ENCODE peak calls at places on chromosomes 11 and 22, in seven cellular contexts. D is HCT116, N is K562, W is GM12878, P is H1, E is HepG2, Q is SK-N-SH. G is an unnamed sample.
A peak's percentile ranks its signal among the peaks of the same experiment; 100 is the strongest.

GRCh38 chr11:63445720-63446119 is 45.2 kb downstream of the PLAAT5 start:
- DNase-seq in P (no peak), N (no peak), D (no peak), W (no peak), Q (no peak), E (no peak), G (no peak)

GRCh38 chr11:30487200-30487898 is 98.8 kb downstream of the MPPED2 start:
- DNase-seq in N (no peak), E (no peak), Q (no peak), D (no peak), W (no peak), P (no peak), G (no peak)

GRCh38 chr22:44620129-44620840 is 81.7 kb upstream of the PRR5 start:
- DNase-seq in E (peak; percentile 49), N (peak; percentile 51), D (no peak), W (no peak), Q (peak; percentile 75), P (peak; percentile 36), G (no peak)

GRCh38 chr22:45351956-45352355 is 42.2 kb downstream of the FAM118A start:
- DNase-seq in D (no peak), Q (no peak), W (no peak), N (no peak), E (no peak), P (no peak), G (no peak)

GRCh38 chr11:8691601-8692000 is 9.0 kb downstream of the RPL27A start:
- DNase-seq in W (no peak), E (no peak), D (no peak), Q (no peak), N (no peak), P (no peak), G (no peak)

GRCh38 chr11:67055812-67056211 is 835 bp upstream of the RHOD start:
- DNase-seq in W (no peak), N (no peak), E (no peak), Q (no peak), D (no peak), P (no peak), G (peak; percentile 73)

GRCh38 chr22:29216873-29217666 is 11.4 kb downstream of the EMID1 start:
- DNase-seq in N (no peak), E (peak; percentile 65), P (no peak), Q (peak; percentile 22), W (no peak), D (no peak), G (no peak)

GRCh38 chr11:69430566-69430965 is 50.9 kb upstream of the LINC01488 start:
- DNase-seq in Q (no peak), P (no peak), E (peak; percentile 37), D (no peak), N (no peak), W (no peak), G (peak; percentile 51)

GRCh38 chr11:131195801-131196517 is 174.5 kb upstream of the NTM start:
- DNase-seq in D (no peak), E (no peak), P (no peak), N (no peak), W (no peak), Q (peak; percentile 76), G (peak; percentile 44)

GRCh38 chr11:19774329-19774728 is 61.7 kb downstream of the NAV2 start:
- DNase-seq in N (no peak), Q (no peak), P (no peak), D (no peak), W (no peak), E (no peak), G (no peak)

GRCh38 chr11:68282141-68282860 is 10.5 kb upstream of the C11orf24 start:
- DNase-seq in D (no peak), N (peak; percentile 49), P (no peak), E (no peak), W (peak; percentile 92), Q (no peak), G (no peak)

GRCh38 chr11:17388609-17389204 is at the start of gene KCNJ11:
- DNase-seq in Q (no peak), P (peak; percentile 15), D (no peak), N (no peak), W (no peak), E (no peak), G (peak; percentile 24)

GRCh38 chr11:78753297-78753696 is 178.6 kb upstream of the NARS2 start:
- DNase-seq in W (no peak), E (no peak), Q (no peak), N (no peak), D (no peak), P (no peak), G (no peak)

GRCh38 chr22:40329021-40329456 is 17.3 kb upstream of the ADSL start:
- DNase-seq in Q (no peak), N (peak; percentile 83), W (no peak), P (no peak), E (no peak), D (no peak), G (no peak)

GRCh38 chr22:17928391-17928790 is 96.0 kb downstream of the MICAL3 start:
- DNase-seq in E (no peak), N (no peak), P (no peak), W (no peak), D (no peak), Q (no peak), G (no peak)

GRCh38 chr11:122814401-122814800 is 23.9 kb upstream of the CRTAM start:
- DNase-seq in N (peak; percentile 2), P (no peak), Q (peak; percentile 30), D (no peak), E (peak; percentile 5), W (no peak), G (peak; percentile 41)
- TF ChIP-seq JUND in N (no peak), P (no peak), Q (no peak), D (no peak), E (no peak), W (no peak), G (no peak)

DNA sequence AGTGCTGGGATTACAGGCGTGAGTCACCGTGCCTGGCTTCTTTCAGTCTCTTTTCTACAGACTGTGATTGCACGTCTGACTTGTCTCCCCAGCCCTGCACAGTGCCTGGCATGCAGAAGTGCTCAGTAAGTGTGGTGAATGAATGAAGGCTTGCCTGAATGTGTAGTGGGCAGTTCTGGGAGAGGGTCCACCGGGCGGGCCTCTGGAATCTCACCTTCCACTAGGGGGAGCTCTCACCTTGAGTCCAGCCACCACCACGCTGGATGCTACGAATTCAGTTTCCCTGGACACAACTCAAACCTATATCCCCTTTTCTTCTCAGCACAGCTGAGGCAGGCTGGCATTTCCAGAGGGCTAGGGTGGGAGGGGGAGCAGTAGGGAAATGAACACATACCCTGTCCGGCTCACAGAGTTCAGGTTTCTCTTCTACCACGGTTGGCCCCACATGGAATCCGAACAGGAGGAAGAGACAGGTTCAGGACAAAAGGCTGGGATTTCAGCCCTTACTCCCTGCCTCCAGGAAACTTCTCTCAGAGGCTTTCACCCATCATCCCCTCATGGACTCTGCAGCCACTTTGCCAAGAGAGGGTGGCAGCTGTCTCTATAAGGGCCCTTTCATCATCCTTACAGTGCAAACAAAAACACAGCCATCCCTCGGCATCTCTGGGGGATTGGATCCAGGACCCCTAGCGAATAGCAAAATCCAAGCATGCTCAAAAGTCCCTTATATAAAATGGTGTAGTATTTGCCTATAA is 86.8 kb downstream of the NECTIN1 start:
- DNase-seq in Q (peak; percentile 50), E (peak; percentile 40), W (no peak), P (no peak), D (peak; percentile 4), N (peak; percentile 48), G (peak; percentile 52)
- TF ChIP-seq JUND in Q (no peak), E (no peak), W (no peak), P (no peak), D (no peak), N (no peak), G (no peak)

DNA sequence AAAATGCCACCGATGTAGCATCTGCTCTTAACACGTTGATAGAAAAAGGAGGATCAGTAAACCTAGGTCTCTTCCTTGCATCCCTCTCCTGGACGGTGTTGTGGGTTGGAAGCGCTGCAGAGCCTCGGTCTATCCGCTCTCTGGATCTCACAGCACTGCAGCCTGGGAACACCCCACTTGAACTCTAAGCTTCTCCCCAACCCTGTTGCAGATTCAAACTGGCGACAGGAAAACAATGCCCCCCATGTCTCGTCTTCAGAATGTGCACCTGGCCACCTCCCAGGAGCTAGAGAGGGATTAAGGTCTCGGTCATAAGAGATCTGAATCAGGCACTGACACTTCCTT is 458 bp downstream of the TMEM218 start:
- DNase-seq in W (no peak), Q (peak; percentile 46), P (no peak), E (peak; percentile 21), D (no peak), N (peak; percentile 37), G (peak; percentile 41)
- TF ChIP-seq JUND in W (no peak), Q (no peak), P (no peak), E (no peak), D (no peak), N (no peak), G (no peak)

DNA sequence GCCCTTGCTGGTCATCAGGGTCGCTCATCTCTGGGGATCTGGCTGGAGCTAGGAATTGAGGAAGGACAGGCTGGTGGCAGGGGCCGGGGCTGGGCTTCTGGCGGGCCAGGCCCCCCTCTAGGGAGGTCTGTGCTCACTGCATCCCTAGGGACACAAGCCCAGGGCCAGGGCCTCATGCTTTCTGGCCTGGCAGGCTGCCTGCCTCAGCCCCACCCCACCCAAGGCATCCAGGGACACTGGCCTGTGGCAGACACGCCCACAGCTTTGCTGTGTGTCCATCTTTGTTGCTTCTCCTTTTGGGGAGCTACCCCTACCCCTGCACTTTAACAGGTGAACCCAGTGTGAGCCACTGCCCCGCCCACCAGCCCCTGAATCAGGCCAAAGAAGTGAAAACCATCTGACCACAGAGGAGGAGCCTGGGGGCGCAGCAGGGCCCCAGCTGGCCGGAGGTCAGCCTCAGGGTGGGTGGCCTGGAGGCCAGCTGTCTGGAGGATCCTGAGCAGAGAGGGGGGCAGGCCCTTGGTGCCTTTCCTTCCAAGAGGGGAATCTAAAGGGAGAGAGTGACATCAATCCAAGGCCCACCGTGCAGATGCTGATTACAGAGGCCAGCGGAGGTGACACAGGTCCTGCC is 26.8 kb upstream of the CELSR1 start:
- DNase-seq in W (no peak), P (no peak), Q (peak; percentile 81), E (no peak), D (no peak), N (no peak), G (no peak)
- TF ChIP-seq JUND in W (no peak), P (no peak), Q (no peak), E (no peak), D (no peak), N (no peak), G (no peak)

G was measured in T47D.